ENCODE peak calls at places on chromosomes 11 and 22, in five cellular contexts. U, N, C, F and D are unnamed samples.

GRCh38 chr11:70948855-70949551 is 303.4 kb downstream of the SHANK2 start:
- DNase-seq in U (no peak), N (no peak), C (no peak), F (no peak), D (no peak)

GRCh38 chr11:5277807-5278206 is 8.1 kb upstream of the HBE1 start:
- DNase-seq in U (no peak), N (no peak), C (no peak), F (no peak), D (no peak)

GRCh38 chr11:34366522-34366921 is 8.7 kb upstream of the ABTB2 start:
- DNase-seq in U (no peak), N (no peak), C (no peak), F (no peak), D (peak; percentile 27)

GRCh38 chr11:6572215-6572614 is 31.2 kb downstream of the RRP8 start:
- DNase-seq in U (no peak), N (peak; percentile 13), C (peak; percentile 84), F (no peak), D (no peak)

GRCh38 chr11:77557553-77557952 is 32.2 kb upstream of the AQP11 start:
- DNase-seq in U (no peak), N (no peak), C (peak; percentile 9), F (peak; percentile 64), D (peak; percentile 74)

GRCh38 chr11:122804161-122804560 is 34.1 kb upstream of the CRTAM start:
- DNase-seq in U (no peak), N (no peak), C (no peak), F (no peak), D (peak; percentile 89)

GRCh38 chr22:28425211-28425610 is 254.4 kb downstream of the TTC28 start:
- DNase-seq in U (no peak), N (peak; percentile 69), C (no peak), F (no peak), D (no peak)

GRCh38 chr11:26287067-26287518 is 44.8 kb upstream of the ANO3 start:
- DNase-seq in U (no peak), N (peak; percentile 41), C (peak; percentile 45), F (no peak), D (no peak)

GRCh38 chr22:40719599-40719998 is 40.3 kb downstream of the MCHR1 start:
- DNase-seq in U (no peak), N (no peak), C (no peak), F (no peak), D (no peak)
- H3K79me1 ChIP-seq in U (no peaks in the 10 kb centered on the region), N (no peaks in the 10 kb centered on the region), C (no peaks in the 10 kb centered on the region), F (no peaks in the 10 kb centered on the region), D (no peaks in the 10 kb centered on the region)

DNA sequence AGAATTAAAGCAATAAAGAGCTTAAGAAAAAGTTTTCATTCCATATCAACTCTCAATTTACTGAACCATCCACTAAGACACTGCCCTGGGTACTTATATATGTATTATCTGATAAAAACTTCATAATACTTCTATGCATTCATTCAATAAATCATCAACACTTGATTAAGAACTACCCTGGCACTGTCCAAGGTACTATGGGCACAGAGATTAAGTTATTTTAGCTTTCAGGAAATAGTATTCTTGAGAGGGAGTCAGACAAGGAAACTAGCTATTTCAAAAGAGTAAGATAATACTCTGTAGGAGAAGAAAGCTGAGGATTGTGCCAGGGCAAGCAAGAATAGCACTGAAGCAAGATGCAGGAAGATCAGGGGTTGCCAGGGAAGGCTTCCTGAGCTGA is 640.8 kb downstream of the FAM181B start:
- DNase-seq in U (no peak), N (no peak), C (no peak), F (no peak), D (peak; percentile 3)
- H3K79me1 ChIP-seq in U (no peaks in the 10 kb centered on the region), N (no peaks in the 10 kb centered on the region), C (no peaks in the 10 kb centered on the region), F (no peaks in the 10 kb centered on the region), D (no peaks in the 10 kb centered on the region)

DNA sequence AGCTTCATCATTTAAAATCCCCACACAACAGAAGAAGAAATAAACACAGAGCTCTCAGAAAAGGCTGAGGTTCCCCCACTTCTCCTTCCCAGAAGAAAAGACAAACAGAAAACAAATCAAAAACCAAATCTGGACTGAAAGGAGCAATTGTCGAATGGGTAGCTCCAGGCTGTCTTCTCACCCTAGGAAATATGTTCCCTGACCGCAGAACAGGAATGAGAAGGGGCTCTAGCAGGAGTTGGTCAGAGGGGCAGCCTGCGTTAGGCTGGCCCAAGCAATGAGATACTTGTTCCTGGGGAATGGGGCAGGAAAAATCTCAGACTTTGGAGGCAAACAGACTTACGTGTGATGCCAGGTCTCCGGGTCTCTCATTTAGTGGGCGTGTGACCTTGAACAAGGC is 562.6 kb upstream of the CADM1 start:
- DNase-seq in U (no peak), N (no peak), C (no peak), F (no peak), D (no peak)
- H3K79me1 ChIP-seq in U (no peaks in the 10 kb centered on the region), N (no peaks in the 10 kb centered on the region), C (no peaks in the 10 kb centered on the region), F (no peaks in the 10 kb centered on the region), D (no peaks in the 10 kb centered on the region)

GRCh38 chr22:36334838-36335603 is 52.7 kb downstream of the MYH9 start:
- DNase-seq in U (no peak), N (peak; percentile 82), C (peak; percentile 84), F (no peak), D (peak; percentile 42)

GRCh38 chr22:36332623-36333331 is 55.0 kb downstream of the MYH9 start:
- DNase-seq in U (no peak), N (peak; percentile 95), C (peak; percentile 83), F (no peak), D (peak; percentile 75)

GRCh38 chr22:36334081-36334831 is 53.5 kb downstream of the MYH9 start:
- DNase-seq in U (no peak), N (peak; percentile 48), C (no peak), F (peak; percentile 79), D (peak; percentile 78)

GRCh38 chr22:36331912-36332622 is 55.7 kb downstream of the MYH9 start:
- DNase-seq in U (no peak), N (peak; percentile 59), C (peak; percentile 49), F (no peak), D (peak; percentile 50)

GRCh38 chr22:36333632-36334031 is 54.1 kb downstream of the MYH9 start:
- DNase-seq in U (no peak), N (no peak), C (no peak), F (no peak), D (no peak)
- H3K79me1 ChIP-seq in U (peaks cover 6% of the 10 kb centered on the region), N (no peaks in the 10 kb centered on the region), C (peaks cover 4% of the 10 kb centered on the region), F (peaks cover 2% of the 10 kb centered on the region), D (peaks cover 33% of the 10 kb centered on the region)

GRCh38 chr11:65492637-65493366 is 6.0 kb upstream of the MALAT1 start:
- DNase-seq in U (no peak), N (peak; percentile 95), C (peak; percentile 89), F (no peak), D (peak; percentile 65)

GRCh38 chr11:65489706-65490310 is 9.0 kb upstream of the MALAT1 start:
- DNase-seq in U (no peak), N (no peak), C (no peak), F (peak; percentile 53), D (peak; percentile 71)

GRCh38 chr11:65492387-65492636 is 6.5 kb upstream of the MALAT1 start:
- DNase-seq in U (no peak), N (no peak), C (no peak), F (no peak), D (no peak)

GRCh38 chr11:65491614-65492386 is 7.0 kb upstream of the MALAT1 start:
- DNase-seq in U (no peak), N (peak; percentile 98), C (peak; percentile 98), F (peak; percentile 82), D (peak; percentile 93)

GRCh38 chr11:65491163-65491465 is 7.7 kb upstream of the MALAT1 start:
- DNase-seq in U (no peak), N (peak; percentile 43), C (no peak), F (no peak), D (no peak)
- H3K79me1 ChIP-seq in U (peaks cover 4% of the 10 kb centered on the region), N (no peaks in the 10 kb centered on the region), C (peaks cover 18% of the 10 kb centered on the region), F (no peaks in the 10 kb centered on the region), D (no peaks in the 10 kb centered on the region)

GRCh38 chr22:45448431-45448830 is 34.9 kb downstream of the RIBC2 start:
- DNase-seq in U (no peak), N (no peak), C (no peak), F (no peak), D (no peak)
- H3K79me1 ChIP-seq in U (no peaks in the 10 kb centered on the region), N (no peaks in the 10 kb centered on the region), C (no peaks in the 10 kb centered on the region), F (no peaks in the 10 kb centered on the region), D (no peaks in the 10 kb centered on the region)

GRCh38 chr11:55795256-55795655 is at the start of gene OR5D14:
- DNase-seq in U (no peak), N (no peak), C (no peak), F (no peak), D (no peak)

GRCh38 chr11:55791606-55792005 is 3.8 kb upstream of the OR5D14 start:
- DNase-seq in U (no peak), N (no peak), C (no peak), F (no peak), D (no peak)

DNA sequence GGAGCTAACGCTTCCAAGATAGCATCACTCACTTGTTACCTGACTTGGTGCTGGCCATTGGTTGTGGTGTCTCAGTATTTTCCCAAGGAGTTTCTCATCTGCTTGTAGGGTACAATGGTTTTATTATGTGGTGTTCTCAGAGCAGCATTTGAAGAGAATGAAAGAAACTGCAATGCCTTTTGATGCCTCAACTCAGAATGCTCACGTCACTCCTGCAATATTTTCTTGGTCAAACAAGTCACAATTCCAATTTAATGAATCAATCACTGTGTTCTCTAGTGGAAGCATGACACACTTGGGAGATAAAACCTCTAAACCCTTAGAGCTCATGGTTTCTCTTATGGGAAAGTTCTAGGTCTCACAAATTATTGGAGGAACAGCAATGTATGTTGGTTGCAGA is 2.0 kb upstream of the OR5D14 start:
- DNase-seq in U (no peak), N (no peak), C (no peak), F (no peak), D (no peak)
- H3K79me1 ChIP-seq in U (no peaks in the 10 kb centered on the region), N (no peaks in the 10 kb centered on the region), C (no peaks in the 10 kb centered on the region), F (no peaks in the 10 kb centered on the region), D (no peaks in the 10 kb centered on the region)

GRCh38 chr11:20029193-20029592 is 131.1 kb downstream of the DBX1 start:
- DNase-seq in U (no peak), N (no peak), C (no peak), F (no peak), D (no peak)

GRCh38 chr11:20025331-20025840 is 134.9 kb downstream of the DBX1 start:
- DNase-seq in U (no peak), N (no peak), C (no peak), F (peak; percentile 39), D (peak; percentile 81)

GRCh38 chr11:20030472-20030871 is 129.8 kb downstream of the DBX1 start:
- DNase-seq in U (no peak), N (no peak), C (no peak), F (no peak), D (no peak)

GRCh38 chr11:20027546-20028014 is 132.7 kb downstream of the DBX1 start:
- DNase-seq in U (no peak), N (no peak), C (peak; percentile 37), F (no peak), D (no peak)

GRCh38 chr11:20026629-20027545 is 133.4 kb downstream of the DBX1 start:
- DNase-seq in U (no peak), N (no peak), C (no peak), F (peak; percentile 98), D (peak; percentile 95)
- H3K79me1 ChIP-seq in U (no peaks in the 10 kb centered on the region), N (peaks cover 16% of the 10 kb centered on the region), C (peaks cover 32% of the 10 kb centered on the region), F (no peaks in the 10 kb centered on the region), D (no peaks in the 10 kb centered on the region)

GRCh38 chr11:20024172-20024935 is 135.9 kb downstream of the DBX1 start:
- DNase-seq in U (no peak), N (no peak), C (no peak), F (no peak), D (no peak)
- H3K79me1 ChIP-seq in U (no peaks in the 10 kb centered on the region), N (peaks cover 16% of the 10 kb centered on the region), C (peaks cover 39% of the 10 kb centered on the region), F (no peaks in the 10 kb centered on the region), D (no peaks in the 10 kb centered on the region)